ENCODE peak calls at places on chromosomes 3 and 15, in seven cellular contexts. One of them, this sample, is unnamed.
A peak's percentile ranks its signal among the peaks of the same experiment; 100 is the strongest.

GRCh38 chr3:134445631-134446030 is 40.2 kb downstream of the ANAPC13 start:
- DNase-seq in cardiac fibroblast: peak; percentile 91
- DNase-seq in DND-41: no peak
- DNase-seq in heart left ventricle: peak; percentile 56
- DNase-seq in retinal pigment epithelial cell: peak; percentile 36
- DNase-seq in HL-60: no peak
- DNase-seq in choroid plexus epithelial cell: peak; percentile 84
- DNase-seq in this sample: no peak

GRCh38 chr3:79161941-79162340 is 605.9 kb downstream of the ROBO1 start:
- DNase-seq in retinal pigment epithelial cell: no peak
- DNase-seq in choroid plexus epithelial cell: no peak
- DNase-seq in cardiac fibroblast: peak; percentile 50
- DNase-seq in heart left ventricle: no peak
- DNase-seq in DND-41: no peak
- DNase-seq in HL-60: no peak
- DNase-seq in this sample: no peak

GRCh38 chr3:15523660-15524417 is 2.3 kb upstream of the COLQ start:
- DNase-seq in HL-60: no peak
- DNase-seq in DND-41: no peak
- DNase-seq in cardiac fibroblast: no peak
- DNase-seq in choroid plexus epithelial cell: no peak
- DNase-seq in retinal pigment epithelial cell: peak; percentile 14
- DNase-seq in heart left ventricle: no peak
- DNase-seq in this sample: no peak

GRCh38 chr3:17553080-17553479 is 189.4 kb downstream of the TBC1D5 start:
- DNase-seq in HL-60: no peak
- DNase-seq in DND-41: no peak
- DNase-seq in retinal pigment epithelial cell: no peak
- DNase-seq in heart left ventricle: no peak
- DNase-seq in cardiac fibroblast: peak; percentile 60
- DNase-seq in choroid plexus epithelial cell: peak; percentile 33
- DNase-seq in this sample: no peak

GRCh38 chr3:194103475-194103874 is 32.5 kb upstream of the HES1 start:
- DNase-seq in choroid plexus epithelial cell: no peak
- DNase-seq in HL-60: no peak
- DNase-seq in heart left ventricle: no peak
- DNase-seq in retinal pigment epithelial cell: no peak
- DNase-seq in DND-41: no peak
- DNase-seq in cardiac fibroblast: no peak
- DNase-seq in this sample: no peak

GRCh38 chr3:72036899-72037298 is 252.0 kb upstream of the PROK2 start:
- DNase-seq in retinal pigment epithelial cell: no peak
- DNase-seq in DND-41: no peak
- DNase-seq in HL-60: no peak
- DNase-seq in choroid plexus epithelial cell: peak; percentile 45
- DNase-seq in cardiac fibroblast: peak; percentile 88
- DNase-seq in heart left ventricle: no peak
- DNase-seq in this sample: no peak

GRCh38 chr15:68382286-68383007 is 49.5 kb downstream of the ITGA11 start:
- DNase-seq in cardiac fibroblast: no peak
- DNase-seq in heart left ventricle: no peak
- DNase-seq in retinal pigment epithelial cell: no peak
- DNase-seq in HL-60: no peak
- DNase-seq in DND-41: no peak
- DNase-seq in choroid plexus epithelial cell: no peak
- DNase-seq in this sample: no peak

GRCh38 chr15:42033214-42033873 is 12.5 kb upstream of the PLA2G4E start:
- DNase-seq in choroid plexus epithelial cell: no peak
- DNase-seq in cardiac fibroblast: no peak
- DNase-seq in retinal pigment epithelial cell: no peak
- DNase-seq in DND-41: no peak
- DNase-seq in heart left ventricle: no peak
- DNase-seq in HL-60: no peak
- DNase-seq in this sample: no peak

GRCh38 chr15:101170568-101171350 is 81.1 kb downstream of the CHSY1 start:
- DNase-seq in heart left ventricle: peak; percentile 65
- DNase-seq in choroid plexus epithelial cell: peak; percentile 48
- DNase-seq in HL-60: no peak
- DNase-seq in DND-41: no peak
- DNase-seq in cardiac fibroblast: peak; percentile 69
- DNase-seq in retinal pigment epithelial cell: no peak
- DNase-seq in this sample: no peak

GRCh38 chr3:47664519-47664918 is 85.9 kb upstream of the CSPG5 start:
- DNase-seq in cardiac fibroblast: peak; percentile 15
- DNase-seq in retinal pigment epithelial cell: no peak
- DNase-seq in heart left ventricle: no peak
- DNase-seq in choroid plexus epithelial cell: peak; percentile 16
- DNase-seq in DND-41: no peak
- DNase-seq in HL-60: peak; percentile 44
- DNase-seq in this sample: no peak

GRCh38 chr15:77846360-77846759 is 213.6 kb upstream of the LINGO1 start:
- DNase-seq in HL-60: no peak
- DNase-seq in retinal pigment epithelial cell: no peak
- DNase-seq in heart left ventricle: no peak
- DNase-seq in choroid plexus epithelial cell: peak; percentile 20
- DNase-seq in cardiac fibroblast: peak; percentile 13
- DNase-seq in DND-41: no peak
- DNase-seq in this sample: no peak

GRCh38 chr3:140206196-140207040 is 271.4 kb downstream of the CLSTN2 start:
- DNase-seq in heart left ventricle: no peak
- DNase-seq in retinal pigment epithelial cell: no peak
- DNase-seq in cardiac fibroblast: peak; percentile 32
- DNase-seq in choroid plexus epithelial cell: peak; percentile 51
- DNase-seq in DND-41: no peak
- DNase-seq in HL-60: no peak
- DNase-seq in this sample: no peak
- TF ChIP-seq CTCF in heart left ventricle: no peak
- TF ChIP-seq CTCF in retinal pigment epithelial cell: peak; percentile 52
- TF ChIP-seq CTCF in cardiac fibroblast: peak; percentile 12
- TF ChIP-seq CTCF in choroid plexus epithelial cell: peak; percentile 38
- TF ChIP-seq CTCF in DND-41: peak; percentile 6
- TF ChIP-seq CTCF in HL-60: no peak
- TF ChIP-seq CTCF in this sample: peak; percentile 42

GRCh38 chr3:160134964-160135363 is 90.3 kb upstream of the C3orf80 start:
- DNase-seq in heart left ventricle: no peak
- DNase-seq in retinal pigment epithelial cell: no peak
- DNase-seq in cardiac fibroblast: peak; percentile 84
- DNase-seq in HL-60: peak; percentile 84
- DNase-seq in DND-41: no peak
- DNase-seq in choroid plexus epithelial cell: peak; percentile 88
- DNase-seq in this sample: no peak

GRCh38 chr3:160134454-160134853 is 90.8 kb upstream of the C3orf80 start:
- DNase-seq in DND-41: no peak
- DNase-seq in heart left ventricle: no peak
- DNase-seq in HL-60: no peak
- DNase-seq in choroid plexus epithelial cell: no peak
- DNase-seq in cardiac fibroblast: no peak
- DNase-seq in retinal pigment epithelial cell: no peak
- DNase-seq in this sample: no peak

GRCh38 chr3:160132226-160132625 is 93.0 kb upstream of the C3orf80 start:
- DNase-seq in retinal pigment epithelial cell: no peak
- DNase-seq in HL-60: no peak
- DNase-seq in choroid plexus epithelial cell: no peak
- DNase-seq in cardiac fibroblast: no peak
- DNase-seq in heart left ventricle: no peak
- DNase-seq in DND-41: no peak
- DNase-seq in this sample: no peak

GRCh38 chr3:160135850-160136249 is 89.4 kb upstream of the C3orf80 start:
- DNase-seq in heart left ventricle: no peak
- DNase-seq in cardiac fibroblast: no peak
- DNase-seq in DND-41: no peak
- DNase-seq in choroid plexus epithelial cell: no peak
- DNase-seq in retinal pigment epithelial cell: no peak
- DNase-seq in HL-60: no peak
- DNase-seq in this sample: no peak

DNA sequence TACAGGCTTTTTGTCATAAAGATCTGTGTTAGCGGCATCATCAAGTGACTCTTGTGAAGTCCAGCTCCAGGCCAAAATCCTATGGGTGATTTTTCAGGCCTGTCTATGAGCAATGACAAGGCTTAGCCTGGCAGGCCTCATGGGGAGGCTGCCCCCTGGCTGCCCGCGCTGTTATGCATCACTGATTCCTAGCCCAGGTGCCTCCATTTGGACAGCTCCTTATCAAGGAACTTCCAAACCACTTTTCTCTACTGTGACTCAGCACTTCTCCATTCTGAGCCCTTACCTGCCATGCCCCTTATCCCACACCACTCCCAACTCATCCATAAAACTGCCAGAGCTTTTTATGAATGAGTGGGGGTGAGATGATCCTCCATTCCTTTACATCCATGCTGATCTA is 91.5 kb upstream of the C3orf80 start:
- DNase-seq in retinal pigment epithelial cell: no peak
- DNase-seq in cardiac fibroblast: no peak
- DNase-seq in choroid plexus epithelial cell: no peak
- DNase-seq in heart left ventricle: no peak
- DNase-seq in DND-41: no peak
- DNase-seq in HL-60: no peak
- DNase-seq in this sample: no peak
- TF ChIP-seq CTCF in retinal pigment epithelial cell: peak; percentile 47
- TF ChIP-seq CTCF in cardiac fibroblast: peak; percentile 27
- TF ChIP-seq CTCF in choroid plexus epithelial cell: peak; percentile 42
- TF ChIP-seq CTCF in heart left ventricle: no peak
- TF ChIP-seq CTCF in DND-41: peak; percentile 22
- TF ChIP-seq CTCF in HL-60: no peak
- TF ChIP-seq CTCF in this sample: no peak

GRCh38 chr15:90231028-90232017 is 2.4 kb downstream of the CIB1 start:
- DNase-seq in retinal pigment epithelial cell: no peak
- DNase-seq in choroid plexus epithelial cell: no peak
- DNase-seq in HL-60: peak; percentile 97
- DNase-seq in heart left ventricle: no peak
- DNase-seq in DND-41: peak; percentile 72
- DNase-seq in cardiac fibroblast: no peak
- DNase-seq in this sample: no peak

GRCh38 chr15:90230610-90231009 is 3.1 kb downstream of the CIB1 start:
- DNase-seq in HL-60: no peak
- DNase-seq in choroid plexus epithelial cell: no peak
- DNase-seq in DND-41: no peak
- DNase-seq in heart left ventricle: no peak
- DNase-seq in cardiac fibroblast: no peak
- DNase-seq in retinal pigment epithelial cell: no peak
- DNase-seq in this sample: no peak

GRCh38 chr15:90233701-90234518 is at the start of the genes CIB1 and GDPGP1:
- DNase-seq in heart left ventricle: peak; percentile 98
- DNase-seq in DND-41: peak; percentile 95
- DNase-seq in retinal pigment epithelial cell: peak; percentile 84
- DNase-seq in cardiac fibroblast: peak; percentile 98
- DNase-seq in HL-60: peak; percentile 98
- DNase-seq in choroid plexus epithelial cell: peak; percentile 97
- DNase-seq in this sample: peak; percentile 83

GRCh38 chr15:90232941-90233700 is 620 bp downstream of the CIB1 start:
- DNase-seq in DND-41: peak; percentile 54
- DNase-seq in retinal pigment epithelial cell: no peak
- DNase-seq in choroid plexus epithelial cell: peak; percentile 45
- DNase-seq in HL-60: peak; percentile 68
- DNase-seq in heart left ventricle: peak; percentile 69
- DNase-seq in cardiac fibroblast: peak; percentile 53
- DNase-seq in this sample: peak; percentile 41

DNA sequence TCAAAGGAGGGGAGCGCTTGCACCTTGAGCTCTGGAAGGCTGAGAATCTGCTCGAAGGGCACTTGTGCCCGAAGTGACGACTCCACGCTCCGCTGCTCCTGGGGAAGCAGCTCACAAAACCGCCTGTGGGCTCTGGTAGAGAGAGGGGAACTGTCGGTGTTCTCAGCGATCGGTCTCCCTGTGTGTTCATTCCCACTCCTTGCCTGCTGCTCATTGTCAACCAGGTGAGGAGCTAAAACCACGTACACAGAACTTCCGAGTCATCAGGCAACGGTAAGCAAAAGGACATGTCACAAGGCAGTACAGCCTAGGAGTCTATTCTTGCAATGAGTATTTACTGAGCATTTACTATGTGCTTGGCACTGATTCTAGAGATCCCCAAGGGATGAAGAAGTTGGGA is 1.5 kb downstream of the CIB1 start:
- DNase-seq in retinal pigment epithelial cell: no peak
- DNase-seq in choroid plexus epithelial cell: no peak
- DNase-seq in DND-41: no peak
- DNase-seq in cardiac fibroblast: no peak
- DNase-seq in heart left ventricle: no peak
- DNase-seq in HL-60: no peak
- DNase-seq in this sample: no peak
- TF ChIP-seq CTCF in retinal pigment epithelial cell: no peak
- TF ChIP-seq CTCF in choroid plexus epithelial cell: no peak
- TF ChIP-seq CTCF in DND-41: no peak
- TF ChIP-seq CTCF in cardiac fibroblast: no peak
- TF ChIP-seq CTCF in heart left ventricle: no peak
- TF ChIP-seq CTCF in HL-60: no peak
- TF ChIP-seq CTCF in this sample: no peak

GRCh38 chr3:49700014-49700413 is 10.7 kb downstream of the RNF123 start:
- DNase-seq in heart left ventricle: no peak
- DNase-seq in choroid plexus epithelial cell: no peak
- DNase-seq in cardiac fibroblast: no peak
- DNase-seq in retinal pigment epithelial cell: no peak
- DNase-seq in DND-41: no peak
- DNase-seq in HL-60: no peak
- DNase-seq in this sample: no peak

GRCh38 chr3:49702672-49703071 is 13.3 kb downstream of the RNF123 start:
- DNase-seq in choroid plexus epithelial cell: no peak
- DNase-seq in HL-60: no peak
- DNase-seq in retinal pigment epithelial cell: no peak
- DNase-seq in DND-41: no peak
- DNase-seq in heart left ventricle: no peak
- DNase-seq in cardiac fibroblast: no peak
- DNase-seq in this sample: no peak

GRCh38 chr3:49699281-49699723 is 9.9 kb downstream of the RNF123 start:
- DNase-seq in choroid plexus epithelial cell: no peak
- DNase-seq in retinal pigment epithelial cell: no peak
- DNase-seq in DND-41: no peak
- DNase-seq in HL-60: no peak
- DNase-seq in cardiac fibroblast: peak; percentile 56
- DNase-seq in heart left ventricle: no peak
- DNase-seq in this sample: no peak

GRCh38 chr3:49701388-49702077 is 12.2 kb downstream of the RNF123 start:
- DNase-seq in cardiac fibroblast: no peak
- DNase-seq in DND-41: no peak
- DNase-seq in retinal pigment epithelial cell: no peak
- DNase-seq in heart left ventricle: no peak
- DNase-seq in HL-60: no peak
- DNase-seq in choroid plexus epithelial cell: no peak
- DNase-seq in this sample: no peak

DNA sequence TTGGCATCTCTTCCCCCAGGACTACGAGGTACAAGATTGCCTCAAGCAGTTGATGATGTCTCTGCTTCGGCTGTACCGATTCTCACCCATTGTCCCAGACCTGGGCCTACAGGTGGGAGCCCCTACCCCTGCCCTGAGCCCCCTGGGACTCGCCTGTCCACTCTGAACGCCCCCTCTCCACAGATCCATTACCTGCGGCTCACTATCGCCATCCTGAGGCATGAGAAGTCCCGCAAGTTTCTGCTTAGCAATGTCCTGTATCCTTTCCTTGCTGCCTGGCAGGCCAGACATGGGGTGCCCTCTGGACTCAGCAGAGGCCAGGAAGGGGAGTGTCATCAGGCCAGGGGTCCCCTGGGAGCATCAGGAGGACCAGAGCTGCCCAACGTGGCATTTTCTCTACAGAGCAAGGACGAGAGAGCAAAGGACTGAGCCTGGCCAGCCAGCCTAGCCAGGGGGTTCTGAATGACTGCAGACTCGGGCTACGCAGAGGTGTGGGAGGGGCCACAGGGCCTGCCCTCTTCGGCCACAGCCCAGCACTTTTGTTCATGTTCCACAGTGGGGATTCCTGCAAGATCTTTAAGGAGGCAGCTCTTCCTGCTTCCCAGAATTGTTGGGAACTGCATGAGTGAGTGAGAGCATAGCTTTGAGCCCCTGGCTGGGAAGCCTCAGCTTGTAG is 11.2 kb downstream of the RNF123 start:
- DNase-seq in choroid plexus epithelial cell: no peak
- DNase-seq in HL-60: no peak
- DNase-seq in cardiac fibroblast: no peak
- DNase-seq in DND-41: no peak
- DNase-seq in retinal pigment epithelial cell: no peak
- DNase-seq in heart left ventricle: no peak
- DNase-seq in this sample: no peak
- TF ChIP-seq CTCF in choroid plexus epithelial cell: peak; percentile 38
- TF ChIP-seq CTCF in HL-60: no peak
- TF ChIP-seq CTCF in cardiac fibroblast: peak; percentile 9
- TF ChIP-seq CTCF in DND-41: peak; percentile 43
- TF ChIP-seq CTCF in retinal pigment epithelial cell: peak; percentile 17
- TF ChIP-seq CTCF in heart left ventricle: no peak
- TF ChIP-seq CTCF in this sample: no peak